ENCODE peak calls at places on chromosomes 12 and 14, in seven cellular contexts. One of them, this sample, is unnamed.

GRCh38 chr14:37650356-37651037 is 55.1 kb downstream of the TTC6 start:
- DNase-seq in lower lobe of right lung: no peak
- DNase-seq in astrocyte of the spinal cord: peak
- DNase-seq in tibial nerve: no peak
- DNase-seq in breast epithelium: no peak
- DNase-seq in choroid plexus epithelial cell: peak
- DNase-seq in cardiac fibroblast: no peak
- DNase-seq in this sample: no peak

GRCh38 chr14:41642402-41643195 is 35.9 kb downstream of the LRFN5 start:
- DNase-seq in lower lobe of right lung: no peak
- DNase-seq in astrocyte of the spinal cord: no peak
- DNase-seq in tibial nerve: no peak
- DNase-seq in breast epithelium: no peak
- DNase-seq in choroid plexus epithelial cell: no peak
- DNase-seq in cardiac fibroblast: peak
- DNase-seq in this sample: no peak

GRCh38 chr14:32202468-32202865 is 602 bp downstream of the RNU6-8 start:
- DNase-seq in lower lobe of right lung: no peak
- DNase-seq in astrocyte of the spinal cord: peak
- DNase-seq in tibial nerve: no peak
- DNase-seq in breast epithelium: no peak
- DNase-seq in choroid plexus epithelial cell: peak
- DNase-seq in cardiac fibroblast: no peak
- DNase-seq in this sample: no peak

GRCh38 chr12:128792881-128793280 is 30.9 kb downstream of the SLC15A4 start:
- DNase-seq in lower lobe of right lung: peak
- DNase-seq in astrocyte of the spinal cord: no peak
- DNase-seq in tibial nerve: no peak
- DNase-seq in breast epithelium: no peak
- DNase-seq in choroid plexus epithelial cell: no peak
- DNase-seq in cardiac fibroblast: no peak
- DNase-seq in this sample: no peak

GRCh38 chr12:65926119-65927004 is 102.1 kb downstream of the HMGA2 start:
- DNase-seq in lower lobe of right lung: no peak
- DNase-seq in astrocyte of the spinal cord: no peak
- DNase-seq in tibial nerve: no peak
- DNase-seq in breast epithelium: no peak
- DNase-seq in choroid plexus epithelial cell: no peak
- DNase-seq in cardiac fibroblast: no peak
- DNase-seq in this sample: no peak

GRCh38 chr14:61645247-61645646 is 50.1 kb upstream of the HIF1A start:
- DNase-seq in lower lobe of right lung: no peak
- DNase-seq in astrocyte of the spinal cord: no peak
- DNase-seq in tibial nerve: no peak
- DNase-seq in breast epithelium: no peak
- DNase-seq in choroid plexus epithelial cell: no peak
- DNase-seq in cardiac fibroblast: no peak
- DNase-seq in this sample: no peak

GRCh38 chr12:32522322-32523221 is 123.2 kb downstream of the FGD4 start:
- DNase-seq in lower lobe of right lung: no peak
- DNase-seq in astrocyte of the spinal cord: peak
- DNase-seq in tibial nerve: no peak
- DNase-seq in breast epithelium: no peak
- DNase-seq in choroid plexus epithelial cell: no peak
- DNase-seq in cardiac fibroblast: no peak
- DNase-seq in this sample: no peak

GRCh38 chr12:114851981-114852380 is 168.0 kb upstream of the TBX3 start:
- DNase-seq in lower lobe of right lung: no peak
- DNase-seq in astrocyte of the spinal cord: no peak
- DNase-seq in tibial nerve: no peak
- DNase-seq in breast epithelium: no peak
- DNase-seq in choroid plexus epithelial cell: peak
- DNase-seq in cardiac fibroblast: peak
- DNase-seq in this sample: no peak

GRCh38 chr12:100857418-100857817 is 62.8 kb downstream of the ANO4 start:
- DNase-seq in lower lobe of right lung: no peak
- DNase-seq in astrocyte of the spinal cord: no peak
- DNase-seq in tibial nerve: no peak
- DNase-seq in breast epithelium: no peak
- DNase-seq in choroid plexus epithelial cell: no peak
- DNase-seq in cardiac fibroblast: no peak
- DNase-seq in this sample: no peak

GRCh38 chr12:27973487-27973890 is 956 bp upstream of the PTHLH start:
- DNase-seq in lower lobe of right lung: no peak
- DNase-seq in astrocyte of the spinal cord: no peak
- DNase-seq in tibial nerve: no peak
- DNase-seq in breast epithelium: no peak
- DNase-seq in choroid plexus epithelial cell: peak
- DNase-seq in cardiac fibroblast: no peak
- DNase-seq in this sample: no peak

GRCh38 chr12:126936181-126936851 is 1330.7 kb upstream of the TMEM132C start:
- DNase-seq in lower lobe of right lung: no peak
- DNase-seq in astrocyte of the spinal cord: peak
- DNase-seq in tibial nerve: no peak
- DNase-seq in breast epithelium: peak
- DNase-seq in choroid plexus epithelial cell: no peak
- DNase-seq in cardiac fibroblast: no peak
- DNase-seq in this sample: no peak

GRCh38 chr14:71606064-71606463 is 326.2 kb upstream of the RGS6 start:
- DNase-seq in lower lobe of right lung: no peak
- DNase-seq in astrocyte of the spinal cord: no peak
- DNase-seq in tibial nerve: no peak
- DNase-seq in breast epithelium: no peak
- DNase-seq in choroid plexus epithelial cell: no peak
- DNase-seq in cardiac fibroblast: no peak
- DNase-seq in this sample: no peak

GRCh38 chr12:94962680-94963079 is 40.8 kb downstream of the NDUFA12 start:
- DNase-seq in lower lobe of right lung: no peak
- DNase-seq in astrocyte of the spinal cord: no peak
- DNase-seq in tibial nerve: no peak
- DNase-seq in breast epithelium: no peak
- DNase-seq in choroid plexus epithelial cell: no peak
- DNase-seq in cardiac fibroblast: no peak
- DNase-seq in this sample: no peak

GRCh38 chr14:53109028-53109687 is 44.0 kb downstream of the DDHD1 start:
- DNase-seq in lower lobe of right lung: no peak
- DNase-seq in astrocyte of the spinal cord: no peak
- DNase-seq in tibial nerve: no peak
- DNase-seq in breast epithelium: no peak
- DNase-seq in choroid plexus epithelial cell: no peak
- DNase-seq in cardiac fibroblast: no peak
- DNase-seq in this sample: no peak

GRCh38 chr12:47591387-47591786 is 114.4 kb downstream of the RPAP3 start:
- DNase-seq in lower lobe of right lung: no peak
- DNase-seq in astrocyte of the spinal cord: peak
- DNase-seq in tibial nerve: no peak
- DNase-seq in breast epithelium: no peak
- DNase-seq in choroid plexus epithelial cell: peak
- DNase-seq in cardiac fibroblast: peak
- DNase-seq in this sample: no peak

GRCh38 chr12:15268927-15269552 is 47.8 kb upstream of the RERG start:
- DNase-seq in lower lobe of right lung: no peak
- DNase-seq in astrocyte of the spinal cord: peak
- DNase-seq in tibial nerve: no peak
- DNase-seq in breast epithelium: no peak
- DNase-seq in choroid plexus epithelial cell: peak
- DNase-seq in cardiac fibroblast: peak
- DNase-seq in this sample: peak

GRCh38 chr14:65499138-65499537 is 86.6 kb downstream of the FUT8 start:
- DNase-seq in lower lobe of right lung: no peak
- DNase-seq in astrocyte of the spinal cord: no peak
- DNase-seq in tibial nerve: no peak
- DNase-seq in breast epithelium: no peak
- DNase-seq in choroid plexus epithelial cell: no peak
- DNase-seq in cardiac fibroblast: no peak
- DNase-seq in this sample: no peak

GRCh38 chr14:65500075-65500474 is 87.5 kb downstream of the FUT8 start:
- DNase-seq in lower lobe of right lung: no peak
- DNase-seq in astrocyte of the spinal cord: no peak
- DNase-seq in tibial nerve: no peak
- DNase-seq in breast epithelium: no peak
- DNase-seq in choroid plexus epithelial cell: no peak
- DNase-seq in cardiac fibroblast: no peak
- DNase-seq in this sample: no peak

GRCh38 chr14:65502676-65503124 is 90.2 kb downstream of the FUT8 start:
- DNase-seq in lower lobe of right lung: no peak
- DNase-seq in astrocyte of the spinal cord: peak
- DNase-seq in tibial nerve: no peak
- DNase-seq in breast epithelium: no peak
- DNase-seq in choroid plexus epithelial cell: peak
- DNase-seq in cardiac fibroblast: peak
- DNase-seq in this sample: peak

GRCh38 chr14:65496178-65496993 is 83.9 kb downstream of the FUT8 start:
- DNase-seq in lower lobe of right lung: no peak
- DNase-seq in astrocyte of the spinal cord: peak
- DNase-seq in tibial nerve: no peak
- DNase-seq in breast epithelium: no peak
- DNase-seq in choroid plexus epithelial cell: peak
- DNase-seq in cardiac fibroblast: peak
- DNase-seq in this sample: no peak

DNA sequence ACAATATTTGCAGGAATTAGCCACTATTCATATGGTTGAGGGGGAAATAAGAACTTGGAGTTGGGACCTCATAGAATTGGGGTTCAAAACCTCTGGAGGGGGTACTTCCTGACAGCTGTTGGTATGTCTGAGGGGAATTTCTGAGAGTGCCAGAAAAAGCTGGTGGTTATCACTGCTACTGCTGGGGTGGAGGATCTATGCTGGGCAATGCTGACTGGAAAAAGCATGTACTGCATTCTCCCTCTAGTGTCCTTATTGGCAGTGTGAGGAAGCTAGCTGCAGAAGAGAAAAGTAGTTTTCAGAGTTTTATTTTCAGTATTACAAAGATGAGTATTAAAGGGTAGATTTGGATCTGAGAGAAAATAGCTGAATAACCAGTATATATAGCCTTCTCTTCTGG is 88.8 kb downstream of the FUT8 start:
- DNase-seq in lower lobe of right lung: no peak
- DNase-seq in astrocyte of the spinal cord: no peak
- DNase-seq in tibial nerve: no peak
- DNase-seq in breast epithelium: no peak
- DNase-seq in choroid plexus epithelial cell: peak
- DNase-seq in cardiac fibroblast: peak
- DNase-seq in this sample: no peak
- TF ChIP-seq CTCF in lower lobe of right lung: no peak
- TF ChIP-seq CTCF in astrocyte of the spinal cord: peak
- TF ChIP-seq CTCF in tibial nerve: no peak
- TF ChIP-seq CTCF in breast epithelium: no peak
- TF ChIP-seq CTCF in choroid plexus epithelial cell: peak
- TF ChIP-seq CTCF in cardiac fibroblast: no peak
- TF ChIP-seq CTCF in this sample: no peak

GRCh38 chr14:74956000-74956279 is 543 bp upstream of the PGF start:
- DNase-seq in lower lobe of right lung: no peak
- DNase-seq in astrocyte of the spinal cord: no peak
- DNase-seq in tibial nerve: no peak
- DNase-seq in breast epithelium: no peak
- DNase-seq in choroid plexus epithelial cell: no peak
- DNase-seq in cardiac fibroblast: no peak
- DNase-seq in this sample: no peak
- H3K4me3 ChIP-seq in lower lobe of right lung: peak
- H3K4me3 ChIP-seq in astrocyte of the spinal cord: no peak
- H3K4me3 ChIP-seq in tibial nerve: peak
- H3K4me3 ChIP-seq in breast epithelium: peak
- H3K4me3 ChIP-seq in choroid plexus epithelial cell: no peak
- H3K4me3 ChIP-seq in cardiac fibroblast: peak
- H3K4me3 ChIP-seq in this sample: no peak

DNA sequence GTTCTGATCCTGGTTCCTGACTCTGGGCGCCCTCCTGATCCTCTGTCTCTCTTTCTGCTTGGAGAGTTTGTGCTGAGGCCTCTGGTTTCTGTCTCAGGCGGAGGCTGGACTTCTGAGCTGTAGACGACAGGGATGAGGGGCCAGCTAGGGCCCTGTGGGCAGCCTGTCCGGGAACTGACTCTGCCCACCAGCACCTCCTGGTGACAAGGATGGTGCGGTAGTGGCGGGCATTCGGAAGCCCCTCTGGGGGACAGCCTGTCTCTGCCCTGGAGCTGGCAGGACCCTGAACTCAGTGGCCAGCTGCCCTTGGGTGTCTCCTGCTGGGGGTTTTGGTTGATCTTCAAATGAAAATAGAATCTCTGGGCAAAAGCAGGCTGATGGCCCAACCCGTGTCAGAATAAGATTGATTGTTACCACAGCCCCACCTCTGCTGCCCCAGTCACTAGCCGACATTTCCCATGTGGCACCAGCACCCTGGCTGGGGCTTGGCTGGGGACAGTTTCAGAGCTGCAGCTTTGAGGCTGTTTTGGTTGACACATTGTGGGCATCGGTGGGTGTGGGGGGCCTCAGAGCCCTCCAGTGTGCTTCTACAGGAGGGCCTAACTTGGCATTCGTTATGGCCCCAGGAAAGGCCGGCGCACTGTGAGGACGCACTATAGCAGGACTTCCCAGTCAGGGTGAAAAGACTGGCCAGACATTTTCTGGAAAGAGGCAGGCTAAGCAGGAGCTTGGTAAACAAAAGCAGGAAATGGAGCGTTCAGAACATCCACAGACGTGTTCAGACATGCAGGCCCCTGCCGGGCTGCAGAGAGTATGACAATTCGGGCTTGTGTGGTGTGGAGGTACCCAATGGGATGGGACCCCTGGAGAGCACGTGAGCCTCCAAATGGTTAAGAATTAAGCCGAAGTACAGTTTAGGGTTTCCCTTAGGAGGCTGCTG is 16.1 kb downstream of the KRT80 start:
- DNase-seq in lower lobe of right lung: no peak
- DNase-seq in astrocyte of the spinal cord: peak
- DNase-seq in tibial nerve: no peak
- DNase-seq in breast epithelium: peak
- DNase-seq in choroid plexus epithelial cell: peak
- DNase-seq in cardiac fibroblast: peak
- DNase-seq in this sample: no peak
- TF ChIP-seq CTCF in lower lobe of right lung: peak
- TF ChIP-seq CTCF in astrocyte of the spinal cord: peak
- TF ChIP-seq CTCF in tibial nerve: no peak
- TF ChIP-seq CTCF in breast epithelium: peak
- TF ChIP-seq CTCF in choroid plexus epithelial cell: peak
- TF ChIP-seq CTCF in cardiac fibroblast: peak
- TF ChIP-seq CTCF in this sample: peak

DNA sequence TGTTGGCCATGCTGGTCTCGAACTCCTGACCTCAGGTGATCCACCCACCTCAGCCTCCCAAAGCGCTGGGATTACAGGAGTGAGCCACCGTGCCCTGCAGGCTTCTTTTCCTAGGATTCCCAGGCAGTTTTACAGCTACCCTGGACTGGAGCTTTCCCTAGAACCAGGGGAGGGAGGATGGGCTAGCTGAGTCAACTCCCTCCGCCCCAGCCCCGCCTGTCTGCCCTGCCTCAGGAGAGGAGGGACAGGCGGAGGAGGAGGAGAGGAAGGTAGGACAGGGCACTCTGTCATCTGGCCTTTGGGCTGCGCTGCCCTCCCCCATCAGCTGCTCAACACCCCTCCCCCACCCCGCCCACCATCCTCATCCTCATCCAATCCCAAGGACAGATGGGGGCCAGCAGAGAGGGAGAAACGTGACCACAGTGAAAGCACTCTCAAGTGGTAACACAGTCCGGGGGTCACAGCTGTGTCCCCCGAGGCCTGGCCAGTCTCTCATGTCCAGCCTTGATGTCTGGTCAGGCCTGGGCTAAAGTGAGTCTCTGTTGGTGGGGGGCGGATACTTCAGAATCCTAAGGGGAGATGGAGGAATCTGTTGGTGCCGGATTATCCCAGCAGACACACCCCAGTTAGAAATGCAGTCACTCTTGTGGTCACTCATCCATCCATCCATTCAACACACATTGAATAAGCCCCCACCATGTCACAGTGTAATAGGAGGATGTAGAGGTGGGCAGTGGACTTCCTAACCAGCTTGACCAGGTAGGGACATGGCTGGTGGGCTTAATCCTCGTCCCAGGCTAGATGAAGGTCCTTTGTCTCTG is 12.3 kb downstream of the FIGNL2 start:
- DNase-seq in lower lobe of right lung: no peak
- DNase-seq in astrocyte of the spinal cord: no peak
- DNase-seq in tibial nerve: no peak
- DNase-seq in breast epithelium: no peak
- DNase-seq in choroid plexus epithelial cell: no peak
- DNase-seq in cardiac fibroblast: no peak
- DNase-seq in this sample: no peak
- H3K4me3 ChIP-seq in lower lobe of right lung: no peak
- H3K4me3 ChIP-seq in astrocyte of the spinal cord: no peak
- H3K4me3 ChIP-seq in tibial nerve: no peak
- H3K4me3 ChIP-seq in breast epithelium: no peak
- H3K4me3 ChIP-seq in choroid plexus epithelial cell: no peak
- H3K4me3 ChIP-seq in cardiac fibroblast: no peak
- H3K4me3 ChIP-seq in this sample: no peak

This sample was measured in kidney epithelial cell.